ENCODE peak calls at places on chromosome 4, in seven cellular contexts. C is activated CD8-positive, alpha-beta memory T cell treated with anti-CD3 and anti-CD28 coated beads for 4 hours; A is mesendoderm; S is frontal cortex; N is effector memory CD8-positive, alpha-beta T cell; O is Peyer's patch; X is activated naive CD8-positive, alpha-beta T cell treated with anti-CD3 and anti-CD28 coated beads for 36 hours. T is an unnamed sample.

GRCh38 chr4:155428128-155428527 is 51.4 kb upstream of the MAP9 start:
- DNase-seq in C (no peak), A (no peak), S (no peak), N (no peak), O (no peak), X (no peak), T (no peak)

GRCh38 chr4:119039779-119040178 is 95.9 kb upstream of the MYOZ2 start:
- DNase-seq in C (no peak), A (peak), S (no peak), N (no peak), O (no peak), X (no peak), T (no peak)

GRCh38 chr4:159368320-159368719 is 265.4 kb downstream of the RAPGEF2 start:
- DNase-seq in C (no peak), A (no peak), S (no peak), N (no peak), O (no peak), X (no peak), T (no peak)

GRCh38 chr4:103095080-103095479 is 4.6 kb downstream of the BDH2 start:
- DNase-seq in C (no peak), A (no peak), S (no peak), N (no peak), O (no peak), X (no peak), T (no peak)

GRCh38 chr4:71130827-71131603 is 137.6 kb downstream of the DCK start:
- DNase-seq in C (no peak), A (peak), S (no peak), N (no peak), O (no peak), X (no peak), T (no peak)

GRCh38 chr4:57110635-57111546 is 706 bp upstream of the IGFBP7 start:
- DNase-seq in C (no peak), A (peak), S (peak), N (no peak), O (no peak), X (no peak), T (no peak)

GRCh38 chr4:7647211-7647931 is 212.6 kb upstream of the PSAPL1 start:
- DNase-seq in C (no peak), A (no peak), S (no peak), N (no peak), O (no peak), X (no peak), T (no peak)

GRCh38 chr4:97121493-97121892 is 1021.8 kb downstream of the STPG2 start:
- DNase-seq in C (no peak), A (no peak), S (no peak), N (no peak), O (no peak), X (no peak), T (no peak)

GRCh38 chr4:184453402-184454160 is 20.8 kb downstream of the IRF2 start:
- DNase-seq in C (no peak), A (peak), S (peak), N (peak), O (peak), X (peak), T (no peak)

GRCh38 chr4:177907736-177908424 is 465.6 kb upstream of the AGA start:
- DNase-seq in C (no peak), A (peak), S (no peak), N (no peak), O (no peak), X (no peak), T (no peak)

GRCh38 chr4:19455196-19455595 is 796.5 kb upstream of the SLIT2 start:
- DNase-seq in C (no peak), A (no peak), S (no peak), N (no peak), O (no peak), X (no peak), T (no peak)

GRCh38 chr4:88802138-88802537 is 104.5 kb upstream of the NAP1L5 start:
- DNase-seq in C (no peak), A (no peak), S (no peak), N (no peak), O (no peak), X (no peak), T (no peak)

GRCh38 chr4:88341227-88342192 is 37.1 kb upstream of the HERC6 start:
- DNase-seq in C (no peak), A (no peak), S (no peak), N (no peak), O (no peak), X (no peak), T (no peak)